ENCODE peak calls at places on chromosome 11, in seven cellular contexts. L, V, M, E, R, C and H are unnamed samples.

GRCh38 chr11:45146072-45147016 is at the start of gene PRDM11:
- DNase-seq in L (peak), V (peak), M (peak), E (peak), R (peak), C (peak), H (peak)

GRCh38 chr11:44539971-44540370 is 25.5 kb upstream of the CD82 start:
- DNase-seq in L (no peak), V (no peak), M (no peak), E (no peak), R (no peak), C (no peak), H (no peak)

GRCh38 chr11:78818201-78818600 is 243.5 kb upstream of the NARS2 start:
- DNase-seq in L (no peak), V (no peak), M (no peak), E (no peak), R (no peak), C (no peak), H (no peak)

GRCh38 chr11:36478700-36479329 is 31.3 kb downstream of the TRAF6 start:
- DNase-seq in L (peak), V (peak), M (peak), E (peak), R (peak), C (no peak), H (peak)

GRCh38 chr11:109132539-109132938 is 289.5 kb upstream of the C11orf87 start:
- DNase-seq in L (no peak), V (no peak), M (no peak), E (no peak), R (no peak), C (no peak), H (peak)

GRCh38 chr11:116170526-116171120 is 602.2 kb downstream of the BUD13 start:
- DNase-seq in L (peak), V (no peak), M (no peak), E (no peak), R (no peak), C (no peak), H (no peak)

GRCh38 chr11:125935629-125936199 is 10.1 kb upstream of the VSIG10L2 start:
- DNase-seq in L (no peak), V (no peak), M (peak), E (no peak), R (no peak), C (no peak), H (no peak)

GRCh38 chr11:2902784-2903671 is 17.5 kb upstream of the CDKN1C start:
- DNase-seq in L (peak), V (no peak), M (no peak), E (no peak), R (no peak), C (no peak), H (no peak)

GRCh38 chr11:62370743-62371440 is 33.6 kb downstream of the ASRGL1 start:
- DNase-seq in L (peak), V (no peak), M (no peak), E (peak), R (no peak), C (no peak), H (no peak)

GRCh38 chr11:102276302-102277182 is 40.7 kb upstream of the BIRC3 start:
- DNase-seq in L (no peak), V (no peak), M (peak), E (no peak), R (peak), C (no peak), H (peak)

GRCh38 chr11:83726316-83726715 is 440.1 kb upstream of the CCDC90B start:
- DNase-seq in L (no peak), V (no peak), M (no peak), E (no peak), R (no peak), C (no peak), H (no peak)

GRCh38 chr11:96257972-96258951 is 84.7 kb downstream of the MAML2 start:
- DNase-seq in L (no peak), V (no peak), M (no peak), E (peak), R (no peak), C (no peak), H (peak)

GRCh38 chr11:62774407-62774806 is 3.2 kb downstream of the TAF6L start:
- DNase-seq in L (no peak), V (no peak), M (no peak), E (no peak), R (no peak), C (no peak), H (no peak)

GRCh38 chr11:67648140-67648795 is 2.3 kb downstream of the ACY3 start:
- DNase-seq in L (peak), V (no peak), M (no peak), E (no peak), R (peak), C (no peak), H (no peak)

GRCh38 chr11:64629796-64630562 is 39.0 kb downstream of the SLC22A12 start:
- DNase-seq in L (peak), V (no peak), M (no peak), E (no peak), R (peak), C (no peak), H (no peak)

GRCh38 chr11:106389096-106389495 is 311.6 kb downstream of the AASDHPPT start:
- DNase-seq in L (no peak), V (peak), M (peak), E (peak), R (no peak), C (no peak), H (peak)

GRCh38 chr11:74142624-74143023 is 28.2 kb downstream of the C2CD3 start:
- DNase-seq in L (no peak), V (peak), M (no peak), E (no peak), R (no peak), C (no peak), H (peak)

GRCh38 chr11:62830904-62831519 is 839 bp downstream of the STX5 start:
- DNase-seq in L (peak), V (no peak), M (no peak), E (no peak), R (peak), C (no peak), H (no peak)

GRCh38 chr11:123357990-123358827 is 71.9 kb upstream of the GRAMD1B start:
- DNase-seq in L (peak), V (peak), M (peak), E (peak), R (peak), C (no peak), H (peak)

GRCh38 chr11:119427279-119427678 is 4.3 kb upstream of the THY1 start:
- DNase-seq in L (no peak), V (no peak), M (peak), E (no peak), R (no peak), C (no peak), H (no peak)

GRCh38 chr11:36231300-36231699 is 57.9 kb downstream of the COMMD9 start:
- DNase-seq in L (no peak), V (peak), M (peak), E (peak), R (no peak), C (no peak), H (peak)

GRCh38 chr11:103682318-103683184 is 353.9 kb upstream of the DDI1 start:
- DNase-seq in L (peak), V (peak), M (peak), E (peak), R (peak), C (peak), H (peak)

GRCh38 chr11:19890308-19890707 is 177.7 kb downstream of the NAV2 start:
- DNase-seq in L (no peak), V (peak), M (peak), E (peak), R (no peak), C (no peak), H (peak)

GRCh38 chr11:13638436-13638835 is 30.0 kb upstream of the FAR1 start:
- DNase-seq in L (no peak), V (no peak), M (no peak), E (peak), R (no peak), C (no peak), H (peak)

GRCh38 chr11:41256060-41256459 is 203.4 kb downstream of the LRRC4C start:
- DNase-seq in L (no peak), V (no peak), M (no peak), E (no peak), R (no peak), C (no peak), H (no peak)

GRCh38 chr11:77102246-77103210 is at the start of gene OMP:
- DNase-seq in L (no peak), V (no peak), M (no peak), E (no peak), R (no peak), C (no peak), H (no peak)

GRCh38 chr11:132251095-132251494 is 880.7 kb downstream of the NTM start:
- DNase-seq in L (no peak), V (no peak), M (no peak), E (no peak), R (no peak), C (no peak), H (no peak)

GRCh38 chr11:196786-197731 is 4.2 kb downstream of the SCGB1C1 start:
- DNase-seq in L (no peak), V (no peak), M (no peak), E (no peak), R (no peak), C (no peak), H (no peak)

GRCh38 chr11:92932023-92932422 is 37.4 kb upstream of the MTNR1B start:
- DNase-seq in L (no peak), V (no peak), M (no peak), E (no peak), R (no peak), C (no peak), H (peak)

GRCh38 chr11:112381578-112381977 is 120.9 kb upstream of the PLET1 start:
- DNase-seq in L (no peak), V (no peak), M (no peak), E (no peak), R (no peak), C (no peak), H (no peak)

GRCh38 chr11:57255618-57256017 is 18.6 kb upstream of the APLNR start:
- DNase-seq in L (no peak), V (peak), M (no peak), E (no peak), R (no peak), C (no peak), H (no peak)

GRCh38 chr11:62652156-62653006 is 721 bp downstream of the INTS5 start:
- DNase-seq in L (no peak), V (no peak), M (no peak), E (no peak), R (no peak), C (no peak), H (no peak)

GRCh38 chr11:73980001-73980960 is 2.4 kb downstream of the UCP2 start:
- DNase-seq in L (peak), V (peak), M (no peak), E (no peak), R (no peak), C (peak), H (peak)

GRCh38 chr11:60950024-60950423 is 2.0 kb downstream of the SLC15A3 start:
- DNase-seq in L (peak), V (no peak), M (no peak), E (no peak), R (no peak), C (no peak), H (no peak)
- H3K4me3 ChIP-seq in L (no peak), V (no peak), M (no peak), E (no peak), R (no peak), C (no peak), H (no peak)

GRCh38 chr11:1310772-1311468 is 1.5 kb upstream of the TOLLIP start:
- DNase-seq in L (peak), V (no peak), M (no peak), E (no peak), R (no peak), C (no peak), H (no peak)
- H3K4me3 ChIP-seq in L (no peak), V (peak), M (no peak), E (no peak), R (no peak), C (peak), H (no peak)

GRCh38 chr11:6320411-6321207 is at the start of gene CAVIN3:
- DNase-seq in L (peak), V (peak), M (peak), E (peak), R (peak), C (peak), H (peak)
- H3K4me3 ChIP-seq in L (peak), V (no peak), M (peak), E (peak), R (peak), C (peak), H (peak)

DNA sequence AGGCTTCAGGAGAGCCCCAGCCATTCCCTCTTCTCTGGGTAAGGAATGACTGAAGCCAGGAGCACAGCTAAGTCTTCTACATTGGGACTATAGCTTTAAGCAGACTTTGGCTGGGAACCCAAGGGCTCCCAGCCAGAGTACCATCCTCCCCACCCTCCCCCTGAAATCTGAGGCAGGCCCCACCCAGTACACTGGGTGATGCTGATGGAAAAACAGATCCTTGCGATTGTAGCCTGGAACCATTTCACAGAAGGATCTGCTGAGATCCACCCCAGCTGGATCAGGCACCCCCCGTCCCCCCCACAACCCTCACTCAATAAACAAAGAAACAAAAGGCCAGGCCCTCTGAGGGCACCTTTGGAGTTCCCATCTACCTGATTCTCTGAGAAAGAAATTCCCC is 39.8 kb downstream of the IL18BP start:
- DNase-seq in L (no peak), V (peak), M (peak), E (peak), R (no peak), C (peak), H (peak)
- H3K4me3 ChIP-seq in L (no peak), V (peak), M (peak), E (peak), R (peak), C (peak), H (peak)

DNA sequence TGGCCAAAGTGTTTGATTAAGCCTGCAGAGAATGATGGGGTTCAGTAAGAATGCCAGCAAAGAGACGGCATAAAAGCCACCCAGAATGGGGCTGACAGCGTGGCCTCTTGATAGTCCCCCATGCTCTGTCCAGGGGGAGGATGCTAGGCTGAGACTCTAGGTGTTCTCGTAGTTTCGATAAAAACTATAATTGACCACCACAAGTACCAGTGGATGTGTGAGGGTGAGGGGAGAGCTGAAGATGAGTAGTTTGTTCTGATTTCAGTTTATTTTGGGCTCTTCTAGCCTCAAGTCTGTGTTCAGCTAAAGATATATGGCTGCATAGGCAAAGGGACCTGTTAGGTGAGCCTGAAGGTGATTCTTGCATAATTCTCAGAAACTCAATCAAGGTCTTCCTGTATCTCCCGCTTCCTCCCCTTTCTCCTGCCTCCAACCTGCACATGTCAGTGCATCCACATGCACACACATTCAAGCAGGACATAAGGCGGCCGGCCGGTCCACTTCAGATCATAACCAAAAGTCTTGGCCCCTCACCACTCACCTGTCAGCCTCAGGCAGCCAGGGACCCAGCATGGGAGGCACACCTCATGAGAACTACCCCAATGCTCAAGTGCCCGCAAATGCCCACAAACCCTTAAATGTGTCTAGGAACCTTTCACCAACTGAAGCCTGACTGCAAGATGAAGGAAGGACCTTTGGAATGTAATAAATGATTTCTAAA is 31.2 kb downstream of the FLI1 start:
- DNase-seq in L (no peak), V (no peak), M (no peak), E (no peak), R (no peak), C (no peak), H (no peak)
- H3K4me3 ChIP-seq in L (no peak), V (no peak), M (no peak), E (no peak), R (no peak), C (no peak), H (no peak)

GRCh38 chr11:65672982-65673381 is 10.3 kb upstream of the RELA start:
- DNase-seq in L (no peak), V (no peak), M (no peak), E (no peak), R (no peak), C (no peak), H (no peak)

GRCh38 chr11:65672180-65672860 is 9.6 kb upstream of the RELA start:
- DNase-seq in L (no peak), V (no peak), M (no peak), E (no peak), R (no peak), C (no peak), H (no peak)
- H3K4me3 ChIP-seq in L (no peak), V (no peak), M (no peak), E (no peak), R (no peak), C (no peak), H (no peak)